ENCODE peak calls at places on chromosomes 2 and 18, in seven cellular contexts. L is IMR-90, T is uterus, R is A549, P is prostate gland, J is stomach, C is heart left ventricle. W is an unnamed sample.

GRCh38 chr2:120984452-120985173 is 248.9 kb downstream of the GLI2 start:
- DNase-seq in P (no peak), L (no peak), J (no peak), R (no peak), T (no peak), C (no peak), W (no peak)

GRCh38 chr2:15385184-15385583 is 175.9 kb downstream of the NBAS start:
- DNase-seq in C (no peak), P (no peak), R (no peak), L (no peak), T (no peak), J (no peak), W (no peak)

GRCh38 chr2:220504890-220505564 is 877.6 kb downstream of the SLC4A3 start:
- DNase-seq in L (peak; percentile 86), T (no peak), R (peak; percentile 5), J (no peak), C (no peak), P (no peak), W (no peak)

GRCh38 chr18:46398005-46398404 is 259.0 kb downstream of the LOXHD1 start:
- DNase-seq in R (no peak), C (no peak), P (no peak), T (no peak), L (no peak), J (no peak), W (no peak)

GRCh38 chr2:227389661-227390060 is 1.9 kb upstream of the SCYGR1 start:
- DNase-seq in L (no peak), C (no peak), T (no peak), P (no peak), R (no peak), J (no peak), W (no peak)

GRCh38 chr18:59767732-59768131 is 70.5 kb upstream of the CCBE1 start:
- DNase-seq in R (no peak), J (no peak), C (no peak), T (no peak), P (no peak), L (peak; percentile 78), W (no peak)

GRCh38 chr2:145410096-145410495 is 890.2 kb upstream of the ZEB2 start:
- DNase-seq in J (no peak), R (no peak), T (no peak), P (no peak), L (no peak), C (no peak), W (no peak)

GRCh38 chr2:231376857-231377256 is 18.7 kb upstream of the B3GNT7 start:
- DNase-seq in T (no peak), L (no peak), J (no peak), C (no peak), R (no peak), P (no peak), W (no peak)

GRCh38 chr18:45688834-45689233 is 35.1 kb upstream of the SLC14A1 start:
- DNase-seq in P (no peak), L (no peak), C (no peak), J (no peak), R (no peak), T (no peak), W (no peak)

GRCh38 chr18:13019301-13019700 is 28.1 kb downstream of the CEP192 start:
- DNase-seq in C (no peak), J (no peak), T (no peak), R (no peak), P (no peak), L (peak; percentile 49), W (no peak)

DNA sequence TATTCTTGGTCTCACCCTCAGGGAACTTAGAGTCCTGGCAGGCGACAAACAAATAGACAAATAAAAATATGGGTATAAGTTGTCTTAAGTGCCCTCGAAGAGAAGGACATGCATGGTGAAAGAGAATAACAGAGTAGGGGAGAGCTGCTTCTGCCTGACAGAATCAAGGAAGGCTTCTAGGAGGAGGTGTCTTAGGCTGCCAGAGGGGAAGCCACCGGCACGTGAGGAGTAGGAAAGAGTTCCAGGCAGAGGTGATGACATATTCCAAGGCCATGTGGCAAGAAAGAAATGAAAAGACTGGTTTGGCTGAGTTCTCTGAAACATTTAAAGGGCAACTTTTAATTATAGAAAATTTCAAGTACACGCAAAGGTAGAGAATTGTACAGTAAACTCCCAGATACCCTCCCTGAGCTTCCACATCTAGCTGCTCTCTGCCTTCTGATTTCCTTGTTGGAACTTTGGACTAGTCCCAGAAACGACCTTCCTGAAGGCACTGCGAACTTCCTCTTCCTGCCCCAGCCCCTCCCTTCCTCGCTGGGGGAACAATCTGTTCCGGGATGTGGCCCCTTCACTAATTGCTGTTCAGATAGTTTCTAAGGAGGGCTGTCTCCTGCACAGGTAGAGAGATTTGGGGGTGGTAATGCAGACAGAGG is 91.7 kb downstream of the DYSF start:
- DNase-seq in P (no peak), J (no peak), R (no peak), L (no peak), C (peak; percentile 51), T (no peak), W (no peak)
- H3K4me3 ChIP-seq in P (no peak overlapping the region), J (no peak overlapping the region), R (peak overlapping the region; percentile 16), L (no peak overlapping the region), C (peak overlapping the region; percentile 20), T (no peak overlapping the region), W (no peak overlapping the region)

GRCh38 chr2:171210216-171210863 is 49.6 kb upstream of the TLK1 start:
- DNase-seq in P (no peak), J (no peak), L (no peak), T (no peak), R (no peak), C (no peak), W (no peak)

GRCh38 chr2:171208648-171209047 is 48.0 kb upstream of the TLK1 start:
- DNase-seq in J (no peak), T (no peak), R (no peak), P (no peak), C (no peak), L (no peak), W (no peak)

GRCh38 chr2:171205551-171205950 is 44.9 kb upstream of the TLK1 start:
- DNase-seq in C (no peak), T (no peak), P (no peak), R (no peak), J (no peak), L (no peak), W (no peak)

GRCh38 chr2:171210864-171211431 is 50.3 kb upstream of the TLK1 start:
- DNase-seq in J (no peak), T (no peak), L (peak; percentile 73), R (no peak), P (peak; percentile 19), C (no peak), W (no peak)

DNA sequence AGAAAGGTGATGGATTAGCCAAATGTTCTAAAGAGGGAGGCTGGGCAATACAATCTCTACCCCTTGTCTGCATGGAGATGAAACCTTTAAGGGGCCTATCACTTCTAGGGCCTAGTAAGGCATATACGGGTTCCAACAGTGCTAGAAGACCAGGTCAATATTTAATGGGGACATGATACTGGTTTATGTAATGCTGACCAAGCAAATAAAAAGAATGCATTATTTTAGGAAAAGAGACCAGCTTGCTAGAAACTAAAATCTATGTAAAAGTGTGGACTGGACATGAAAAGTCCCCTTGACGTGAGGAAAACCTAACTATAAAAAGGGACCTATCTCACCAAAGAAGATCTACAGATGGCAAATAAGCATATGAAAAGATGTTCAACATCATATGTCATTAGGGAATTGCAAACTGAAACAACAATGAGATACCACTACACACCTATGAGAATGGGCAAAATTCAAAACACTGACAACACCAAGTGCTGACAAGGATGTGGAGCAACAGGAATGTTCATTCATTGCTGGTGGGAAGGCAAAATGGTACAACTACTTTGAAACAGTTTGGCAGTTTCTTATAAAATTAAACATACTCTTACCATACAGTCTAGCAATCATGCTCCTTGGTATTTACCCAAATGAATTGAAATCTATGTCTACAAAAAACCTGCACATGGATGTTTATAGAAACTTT is 45.9 kb upstream of the TLK1 start:
- DNase-seq in C (no peak), T (no peak), J (no peak), R (no peak), P (no peak), L (no peak), W (no peak)
- TF ChIP-seq POLR2A in C (no peak), T (no peak), J (no peak), R (no peak), P (no peak), L (no peak), W (no peak)

GRCh38 chr2:237791977-237792727 is 6.4 kb upstream of the RBM44 start:
- DNase-seq in T (no peak), J (no peak), P (no peak), L (peak; percentile 5), C (no peak), R (no peak), W (no peak)

GRCh38 chr2:237790353-237790752 is 8.2 kb upstream of the RBM44 start:
- DNase-seq in L (peak; percentile 74), R (no peak), J (no peak), P (no peak), C (no peak), T (no peak), W (no peak)

DNA sequence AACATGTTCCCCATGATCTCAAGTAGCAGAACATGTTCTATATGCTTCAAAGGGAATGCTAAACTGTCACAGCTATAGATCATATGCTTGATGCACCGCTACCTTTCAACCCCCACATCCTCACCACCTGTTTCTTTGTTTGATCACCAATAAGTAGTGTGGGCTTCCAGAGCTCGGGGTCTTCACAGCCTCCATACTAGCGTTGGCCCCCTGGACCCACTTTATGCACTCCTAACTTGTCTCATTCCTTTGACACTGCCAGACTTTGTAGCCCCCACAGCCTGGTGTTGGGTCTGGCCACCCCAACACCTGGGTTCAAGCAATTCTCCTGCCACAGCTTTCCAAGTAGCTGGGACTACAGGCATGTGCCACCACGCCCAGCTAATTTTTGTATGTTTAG is 11.6 kb upstream of the RBM44 start:
- DNase-seq in J (no peak), R (no peak), C (no peak), P (no peak), L (no peak), T (no peak), W (no peak)
- H3K4me3 ChIP-seq in J (no peak overlapping the region), R (no peak overlapping the region), C (no peak overlapping the region), P (no peak overlapping the region), L (no peak overlapping the region), T (no peak overlapping the region), W (no peak overlapping the region)

GRCh38 chr2:27128810-27129571 is 5.4 kb downstream of the ABHD1 start:
- DNase-seq in T (no peak), J (no peak), L (no peak), P (no peak), C (no peak), R (no peak), W (no peak)
- TF ChIP-seq POLR2A in T (no peak), J (no peak), L (no peak), P (no peak), C (no peak), R (peak; percentile 14), W (no peak)

GRCh38 chr2:218381916-218382366 is at the start of gene SLC11A1:
- DNase-seq in R (no peak), T (no peak), L (no peak), P (no peak), C (no peak), J (peak; percentile 50), W (peak; percentile 67)
- H3K4me3 ChIP-seq in R (no peak within 1 kb of the TSS), T (no peak within 1 kb of the TSS), L (no peak within 1 kb of the TSS), P (no peak within 1 kb of the TSS), C (peak within 1 kb of the TSS; percentile 17), J (peak within 1 kb of the TSS; percentile 40), W (no peak within 1 kb of the TSS)

W was measured in lower leg skin.